ENCODE peak calls at places on chromosomes 1 and 21, in four cellular contexts. S, V, L and C are unnamed samples.

GRCh38 chr1:245765241-245766000 is 610.6 kb downstream of the KIF26B start:
- DNase-seq in S (peak; percentile 51), V (peak; percentile 84), L (no peak), C (no peak)

GRCh38 chr1:201790261-201790660 is 38.7 kb upstream of the IPO9 start:
- DNase-seq in S (peak; percentile 59), V (peak; percentile 52), L (no peak), C (no peak)

GRCh38 chr1:34364376-34364775 is 187.7 kb downstream of the C1orf94 start:
- DNase-seq in S (no peak), V (no peak), L (no peak), C (no peak)

GRCh38 chr1:172279951-172280350 is 140.5 kb upstream of the C1orf105 start:
- DNase-seq in S (peak; percentile 20), V (peak; percentile 77), L (no peak), C (no peak)

GRCh38 chr1:115238336-115239147 is 99.5 kb downstream of the NGF start:
- DNase-seq in S (no peak), V (peak; percentile 30), L (no peak), C (no peak)

GRCh38 chr1:73868824-73869223 is 329.2 kb downstream of the LRRIQ3 start:
- DNase-seq in S (no peak), V (no peak), L (no peak), C (no peak)

GRCh38 chr1:225695578-225696332 is 42.8 kb upstream of the ENAH start:
- DNase-seq in S (no peak), V (no peak), L (no peak), C (no peak)

GRCh38 chr1:45012639-45013278 is 705 bp downstream of the UROD start:
- DNase-seq in S (peak; percentile 34), V (peak; percentile 54), L (no peak), C (no peak)

GRCh38 chr1:184890539-184890973 is 83.8 kb downstream of the NIBAN1 start:
- DNase-seq in S (peak; percentile 53), V (peak; percentile 60), L (no peak), C (no peak)

GRCh38 chr1:200877839-200878551 is 5.2 kb downstream of the GPR25 start:
- DNase-seq in S (no peak), V (no peak), L (no peak), C (no peak)

GRCh38 chr21:29163381-29164115 is 33.1 kb downstream of the MAP3K7CL start:
- DNase-seq in S (no peak), V (no peak), L (no peak), C (no peak)

GRCh38 chr1:20660363-20661234 is 570 bp downstream of the DDOST start:
- DNase-seq in S (no peak), V (no peak), L (no peak), C (no peak)

GRCh38 chr1:234691567-234691966 is 81.6 kb upstream of the IRF2BP2 start:
- DNase-seq in S (peak; percentile 32), V (no peak), L (no peak), C (peak; percentile 18)

GRCh38 chr1:94974824-94975223 is 47.9 kb upstream of the CNN3 start:
- DNase-seq in S (peak; percentile 89), V (peak; percentile 91), L (no peak), C (no peak)

GRCh38 chr21:42159560-42160110 is 59.3 kb upstream of the ABCG1 start:
- DNase-seq in S (no peak), V (no peak), L (no peak), C (no peak)

GRCh38 chr1:153881764-153882163 is 41.0 kb downstream of the GATAD2B start:
- DNase-seq in S (peak; percentile 34), V (peak; percentile 35), L (no peak), C (no peak)

GRCh38 chr1:177351361-177352108 is 180.8 kb downstream of the BRINP2 start:
- DNase-seq in S (no peak), V (no peak), L (no peak), C (no peak)

DNA sequence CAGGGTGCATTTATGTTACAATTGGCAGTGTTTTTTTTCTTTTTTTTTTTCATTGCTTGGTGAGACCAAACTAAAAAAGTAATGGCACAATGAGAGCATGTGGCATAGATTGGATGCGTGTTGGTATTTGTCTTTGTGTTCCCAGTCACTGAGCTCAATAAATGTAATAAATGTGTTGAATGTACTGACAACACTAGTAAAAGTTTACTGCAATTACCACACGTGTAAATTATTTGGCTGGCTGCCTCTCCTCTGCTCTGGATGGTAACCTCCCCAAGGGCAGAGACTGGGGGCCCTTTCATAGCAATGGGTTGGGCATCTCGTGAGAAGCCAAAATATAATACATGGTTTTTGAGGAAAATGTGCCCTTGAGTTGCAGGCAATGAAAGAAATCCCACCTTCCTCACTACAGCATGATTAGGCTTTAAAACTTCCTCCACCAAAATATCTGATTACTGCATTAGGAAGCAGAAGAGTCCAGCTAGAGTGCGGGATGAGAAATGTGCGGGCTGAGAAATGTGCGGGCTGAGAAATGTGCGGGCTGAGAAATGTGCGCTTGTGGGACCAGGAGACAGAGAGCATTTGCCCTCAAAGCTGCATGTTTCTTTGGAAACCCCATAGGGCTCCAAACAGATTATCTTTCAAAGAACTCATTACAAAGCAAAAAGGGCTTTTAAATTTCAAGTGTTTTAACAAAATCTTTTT is 58.5 kb downstream of the CDC7 start:
- DNase-seq in S (no peak), V (no peak), L (no peak), C (no peak)
- TF ChIP-seq CTCF in S (no peak), V (no peak), L (no peak), C (no peak)

GRCh38 chr1:52037402-52037814 is 3.8 kb upstream of the KTI12 start:
- DNase-seq in S (no peak), V (no peak), L (no peak), C (no peak)

GRCh38 chr1:52032124-52032784 is 1.4 kb downstream of the KTI12 start:
- DNase-seq in S (no peak), V (no peak), L (no peak), C (no peak)

GRCh38 chr1:52033190-52034049 is at the start of gene KTI12:
- DNase-seq in S (peak; percentile 85), V (peak; percentile 89), L (peak; percentile 73), C (peak; percentile 73)

GRCh38 chr1:52032785-52033131 is 852 bp downstream of the KTI12 start:
- DNase-seq in S (peak; percentile 64), V (peak; percentile 57), L (no peak), C (no peak)

DNA sequence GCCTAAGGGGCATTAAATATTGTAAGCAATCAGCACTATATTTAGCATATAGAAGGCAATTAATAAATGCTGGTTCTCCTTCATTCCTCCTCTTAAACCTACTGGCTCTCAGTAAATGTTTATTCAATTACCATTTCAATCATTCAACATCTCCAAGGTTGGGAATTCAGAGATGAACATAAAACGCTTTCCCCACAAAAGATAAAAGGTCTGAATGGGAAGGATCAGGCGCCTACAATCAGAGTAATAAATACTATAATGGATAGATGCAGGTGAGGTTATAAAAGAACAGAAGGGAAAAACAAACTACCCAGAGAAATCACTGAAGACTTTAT is 407 bp upstream of the KTI12 start:
- DNase-seq in S (no peak), V (no peak), L (no peak), C (no peak)
- H3K4me3 ChIP-seq in S (peak overlapping the region; percentile 99), V (peak overlapping the region; percentile 82), L (peak overlapping the region; percentile 73), C (peak overlapping the region; percentile 91)

GRCh38 chr1:36304970-36305914 is 926 bp upstream of the SH3D21 start:
- DNase-seq in S (no peak), V (no peak), L (no peak), C (no peak)

GRCh38 chr1:36307601-36308330 is 1.6 kb downstream of the SH3D21 start:
- DNase-seq in S (no peak), V (no peak), L (no peak), C (no peak)

GRCh38 chr1:36306902-36307456 is 811 bp downstream of the SH3D21 start:
- DNase-seq in S (peak; percentile 79), V (peak; percentile 78), L (peak; percentile 50), C (peak; percentile 72)

GRCh38 chr1:36305915-36306209 is 306 bp upstream of the SH3D21 start:
- DNase-seq in S (no peak), V (no peak), L (no peak), C (no peak)

GRCh38 chr1:36306210-36306901 is at the start of gene SH3D21:
- DNase-seq in S (no peak), V (no peak), L (no peak), C (no peak)
- TF ChIP-seq CTCF in S (peak; percentile 38), V (no peak), L (no peak), C (no peak)

DNA sequence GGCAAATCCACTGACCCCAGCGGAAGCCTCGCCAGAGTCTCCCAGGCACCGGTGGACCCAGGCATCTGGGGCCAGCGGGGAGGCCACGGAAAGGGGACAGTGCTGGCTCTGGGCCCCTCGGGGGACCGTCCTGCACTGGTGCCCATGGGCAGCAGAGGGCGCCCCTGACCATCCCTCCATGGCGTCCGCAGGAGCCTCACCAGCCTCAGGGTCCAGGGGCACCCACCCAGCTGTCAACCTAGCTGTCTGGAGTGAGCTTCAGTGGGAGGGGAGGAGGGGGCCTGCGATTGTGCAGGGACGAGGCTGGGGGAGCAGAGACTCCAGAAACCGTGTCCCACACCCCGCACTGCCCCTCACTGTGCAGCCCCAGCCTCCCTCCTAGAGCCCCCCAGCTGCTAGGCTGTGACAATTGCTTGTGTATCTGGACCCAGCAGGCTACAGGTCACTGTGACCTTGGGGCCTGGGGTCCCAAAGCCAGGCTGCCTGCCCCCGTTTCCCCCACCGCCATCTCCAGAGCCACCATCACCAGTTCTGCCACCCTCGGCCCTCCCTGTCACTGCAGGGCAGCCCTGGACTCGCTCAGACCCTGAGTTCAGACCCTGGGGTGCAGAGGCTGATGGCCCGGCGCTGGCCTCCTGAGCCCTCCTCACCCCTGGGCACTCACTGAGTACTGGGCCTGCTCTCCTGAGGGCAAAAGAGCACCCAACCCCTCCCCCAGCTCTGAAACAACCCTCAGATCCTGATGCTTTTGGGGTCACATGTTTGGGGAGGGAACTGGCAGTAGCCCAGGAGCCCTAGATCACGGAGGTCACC is 10.7 kb upstream of the COL6A1 start:
- DNase-seq in S (no peak), V (no peak), L (no peak), C (no peak)
- H3K4me3 ChIP-seq in S (no peak overlapping the region), V (no peak overlapping the region), L (no peak overlapping the region), C (no peak overlapping the region)

GRCh38 chr1:92365378-92366044 is 66.7 kb downstream of the RPAP2 start:
- DNase-seq in S (no peak), V (no peak), L (no peak), C (no peak)
- TF ChIP-seq CTCF in S (no peak), V (no peak), L (no peak), C (no peak)

GRCh38 chr1:150695561-150695960 is 1.4 kb downstream of the GOLPH3L start:
- DNase-seq in S (no peak), V (no peak), L (no peak), C (no peak)
- H3K4me3 ChIP-seq in S (no peak overlapping the region), V (no peak overlapping the region), L (no peak overlapping the region), C (no peak overlapping the region)

DNA sequence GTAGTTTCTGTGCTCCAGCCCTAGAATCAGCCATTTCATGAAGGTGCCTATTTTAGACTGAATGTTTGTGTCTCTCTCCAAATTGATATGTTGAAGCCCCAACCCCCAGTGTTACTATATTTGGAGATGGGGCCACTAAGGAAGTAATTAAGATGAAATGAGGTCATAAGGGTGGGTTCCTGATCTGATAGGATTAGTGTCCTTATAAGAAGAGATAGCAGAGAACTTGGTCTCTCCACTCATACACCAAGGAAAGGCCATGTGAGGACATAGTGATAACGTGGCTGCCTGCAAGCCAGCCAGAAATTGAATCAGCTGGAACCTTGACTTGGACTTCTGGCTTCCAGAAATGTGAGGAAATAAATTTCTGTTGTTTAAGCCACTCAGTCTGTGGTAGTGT is 12.3 kb downstream of the RAVER2 start:
- DNase-seq in S (no peak), V (no peak), L (no peak), C (no peak)
- TF ChIP-seq CTCF in S (no peak), V (no peak), L (no peak), C (no peak)

GRCh38 chr21:39350094-39351006 is 1.5 kb upstream of the HMGN1 start:
- DNase-seq in S (no peak), V (no peak), L (no peak), C (no peak)
- H3K4me3 ChIP-seq in S (peak overlapping the region; percentile 61), V (peak overlapping the region; percentile 76), L (peak overlapping the region; percentile 53), C (peak overlapping the region; percentile 57)